ENCODE peak calls at places on chromosomes 6 and 20, in six cellular contexts. Q is B cell; Y is stimulated activated naive CD8-positive, alpha-beta T cell treated with anti-CD3 and anti-CD28 coated beads, Interleukin-15, Interleukin-2, amounts not matched to agents 100 U/mL and 50 U/mL, for 24 hours; T is ascending aorta; M is psoas muscle; D is EL. R is an unnamed sample.

GRCh38 chr20:24363031-24363430 is 106.4 kb upstream of the SYNDIG1 start:
- DNase-seq in Q (no peak), Y (no peak), T (no peak), M (no peak), D (no peak), R (no peak)

GRCh38 chr20:42485566-42485965 is 704.1 kb downstream of the PTPRT start:
- DNase-seq in Q (no peak), Y (no peak), T (no peak), M (no peak), D (no peak), R (no peak)

GRCh38 chr20:31523361-31524283 is 9.4 kb downstream of the HM13 start:
- DNase-seq in Q (no peak), Y (no peak), T (no peak), M (no peak), D (no peak), R (no peak)

GRCh38 chr6:15997751-15998388 is 131.0 kb upstream of the MYLIP start:
- DNase-seq in Q (no peak), Y (no peak), T (no peak), M (no peak), D (no peak), R (no peak)

GRCh38 chr20:59042796-59043621 is 423 bp upstream of the PRELID3B start:
- DNase-seq in Q (peak), Y (peak), T (peak), M (peak), D (peak), R (peak)

GRCh38 chr20:13022401-13023170 is 13.8 kb downstream of the SPTLC3 start:
- DNase-seq in Q (no peak), Y (no peak), T (no peak), M (no peak), D (peak), R (no peak)

GRCh38 chr20:47521059-47521808 is 19.5 kb downstream of the NCOA3 start:
- DNase-seq in Q (no peak), Y (no peak), T (no peak), M (no peak), D (no peak), R (peak)

GRCh38 chr6:66865771-66866170 is 1158.7 kb upstream of the EYS start:
- DNase-seq in Q (no peak), Y (no peak), T (no peak), M (no peak), D (no peak), R (no peak)

GRCh38 chr20:17843246-17844132 is 125.1 kb downstream of the SNX5 start:
- DNase-seq in Q (peak), Y (peak), T (peak), M (no peak), D (peak), R (no peak)

GRCh38 chr6:169905041-169905807 is 153.8 kb downstream of the ERMARD start:
- DNase-seq in Q (no peak), Y (no peak), T (no peak), M (no peak), D (peak), R (no peak)

GRCh38 chr6:169190970-169191369 is 62.7 kb downstream of the THBS2 start:
- DNase-seq in Q (no peak), Y (no peak), T (peak), M (no peak), D (no peak), R (no peak)

R was measured in BE2C.